ENCODE peak calls at places on chromosomes 12 and 14, in four cellular contexts. One of them, this sample, is unnamed.

GRCh38 chr12:126038434-126038833 is 973.2 kb downstream of the AACS start:
- DNase-seq in dorsolateral prefrontal cortex: no peak
- DNase-seq in thoracic aorta: no peak
- DNase-seq in RWPE1: no peak
- DNase-seq in this sample: no peak

GRCh38 chr12:90978117-90978770 is 23.3 kb upstream of the CCER1 start:
- DNase-seq in dorsolateral prefrontal cortex: no peak
- DNase-seq in thoracic aorta: no peak
- DNase-seq in RWPE1: peak; percentile 36
- DNase-seq in this sample: no peak

GRCh38 chr14:106024983-106025604 is 498.7 kb downstream of the TMEM121 start:
- DNase-seq in dorsolateral prefrontal cortex: no peak
- DNase-seq in thoracic aorta: no peak
- DNase-seq in RWPE1: no peak
- DNase-seq in this sample: no peak

GRCh38 chr14:79418649-79419415 is 792.5 kb downstream of the DIO2 start:
- DNase-seq in dorsolateral prefrontal cortex: no peak
- DNase-seq in thoracic aorta: no peak
- DNase-seq in RWPE1: no peak
- DNase-seq in this sample: no peak

GRCh38 chr12:78392918-78393317 is 471.7 kb upstream of the SYT1 start:
- DNase-seq in dorsolateral prefrontal cortex: no peak
- DNase-seq in thoracic aorta: no peak
- DNase-seq in RWPE1: no peak
- DNase-seq in this sample: no peak

GRCh38 chr12:67910360-67911292 is 78.6 kb upstream of the IFNG-AS1 start:
- DNase-seq in dorsolateral prefrontal cortex: no peak
- DNase-seq in thoracic aorta: no peak
- DNase-seq in RWPE1: peak; percentile 78
- DNase-seq in this sample: no peak

GRCh38 chr14:77059276-77059934 is 30.9 kb upstream of the IRF2BPL start:
- DNase-seq in dorsolateral prefrontal cortex: peak; percentile 67
- DNase-seq in thoracic aorta: no peak
- DNase-seq in RWPE1: peak; percentile 74
- DNase-seq in this sample: no peak

GRCh38 chr12:32647275-32647674 is 31.8 kb upstream of the DNM1L start:
- DNase-seq in dorsolateral prefrontal cortex: no peak
- DNase-seq in thoracic aorta: no peak
- DNase-seq in RWPE1: no peak
- DNase-seq in this sample: no peak

GRCh38 chr14:23069413-23069806 is 12.1 kb upstream of the CDH24 start:
- DNase-seq in dorsolateral prefrontal cortex: no peak
- DNase-seq in thoracic aorta: no peak
- DNase-seq in RWPE1: no peak
- DNase-seq in this sample: no peak

GRCh38 chr12:22101749-22102243 is 55.8 kb downstream of the CMAS start:
- DNase-seq in dorsolateral prefrontal cortex: peak; percentile 29
- DNase-seq in thoracic aorta: no peak
- DNase-seq in RWPE1: peak; percentile 64
- DNase-seq in this sample: no peak

GRCh38 chr12:124363376-124363965 is 68.6 kb downstream of the RFLNA start:
- DNase-seq in dorsolateral prefrontal cortex: no peak
- DNase-seq in thoracic aorta: no peak
- DNase-seq in RWPE1: no peak
- DNase-seq in this sample: no peak

GRCh38 chr12:63978519-63978918 is 134.0 kb downstream of the SRGAP1 start:
- DNase-seq in dorsolateral prefrontal cortex: no peak
- DNase-seq in thoracic aorta: no peak
- DNase-seq in RWPE1: peak; percentile 74
- DNase-seq in this sample: no peak

GRCh38 chr14:75059642-75060041 is 4.2 kb downstream of the ACYP1 start:
- DNase-seq in dorsolateral prefrontal cortex: no peak
- DNase-seq in thoracic aorta: no peak
- DNase-seq in RWPE1: no peak
- DNase-seq in this sample: no peak

GRCh38 chr14:37599527-37600368 is 4.3 kb downstream of the TTC6 start:
- DNase-seq in dorsolateral prefrontal cortex: no peak
- DNase-seq in thoracic aorta: no peak
- DNase-seq in RWPE1: no peak
- DNase-seq in this sample: no peak

GRCh38 chr12:52151859-52152783 is 39.7 kb downstream of the KRT80 start:
- DNase-seq in dorsolateral prefrontal cortex: no peak
- DNase-seq in thoracic aorta: no peak
- DNase-seq in RWPE1: peak; percentile 75
- DNase-seq in this sample: no peak

GRCh38 chr14:22829661-22830328 is at the start of gene MRPL52:
- DNase-seq in dorsolateral prefrontal cortex: peak; percentile 78
- DNase-seq in thoracic aorta: no peak
- DNase-seq in RWPE1: peak; percentile 79
- DNase-seq in this sample: no peak

GRCh38 chr12:76156314-76156713 is 71.8 kb upstream of the NAP1L1 start:
- DNase-seq in dorsolateral prefrontal cortex: no peak
- DNase-seq in thoracic aorta: no peak
- DNase-seq in RWPE1: no peak
- DNase-seq in this sample: no peak
- TF ChIP-seq CTCF in dorsolateral prefrontal cortex: no peak
- TF ChIP-seq CTCF in thoracic aorta: no peak
- TF ChIP-seq CTCF in RWPE1: no peak
- TF ChIP-seq CTCF in this sample: no peak

GRCh38 chr14:50007123-50007903 is 109.1 kb downstream of the VCPKMT start:
- DNase-seq in dorsolateral prefrontal cortex: no peak
- DNase-seq in thoracic aorta: no peak
- DNase-seq in RWPE1: peak; percentile 72
- DNase-seq in this sample: no peak
- TF ChIP-seq CTCF in dorsolateral prefrontal cortex: no peak
- TF ChIP-seq CTCF in thoracic aorta: no peak
- TF ChIP-seq CTCF in RWPE1: no peak
- TF ChIP-seq CTCF in this sample: no peak

GRCh38 chr14:61569783-61570182 is 125.5 kb upstream of the HIF1A start:
- DNase-seq in dorsolateral prefrontal cortex: no peak
- DNase-seq in thoracic aorta: no peak
- DNase-seq in RWPE1: peak; percentile 80
- DNase-seq in this sample: no peak

GRCh38 chr14:61570188-61570960 is 124.9 kb upstream of the HIF1A start:
- DNase-seq in dorsolateral prefrontal cortex: no peak
- DNase-seq in thoracic aorta: no peak
- DNase-seq in RWPE1: no peak
- DNase-seq in this sample: no peak

GRCh38 chr14:61567838-61568571 is 127.3 kb upstream of the HIF1A start:
- DNase-seq in dorsolateral prefrontal cortex: no peak
- DNase-seq in thoracic aorta: no peak
- DNase-seq in RWPE1: no peak
- DNase-seq in this sample: no peak

GRCh38 chr14:61569308-61569707 is 126.0 kb upstream of the HIF1A start:
- DNase-seq in dorsolateral prefrontal cortex: no peak
- DNase-seq in thoracic aorta: no peak
- DNase-seq in RWPE1: no peak
- DNase-seq in this sample: no peak

GRCh38 chr14:61568572-61569011 is 126.7 kb upstream of the HIF1A start:
- DNase-seq in dorsolateral prefrontal cortex: no peak
- DNase-seq in thoracic aorta: no peak
- DNase-seq in RWPE1: no peak
- DNase-seq in this sample: no peak
- TF ChIP-seq CTCF in dorsolateral prefrontal cortex: no peak
- TF ChIP-seq CTCF in thoracic aorta: peak; percentile 17
- TF ChIP-seq CTCF in RWPE1: no peak
- TF ChIP-seq CTCF in this sample: no peak

GRCh38 chr12:92408072-92408900 is 262.6 kb upstream of the BTG1 start:
- DNase-seq in dorsolateral prefrontal cortex: no peak
- DNase-seq in thoracic aorta: no peak
- DNase-seq in RWPE1: peak; percentile 32
- DNase-seq in this sample: no peak
- TF ChIP-seq CTCF in dorsolateral prefrontal cortex: no peak
- TF ChIP-seq CTCF in thoracic aorta: no peak
- TF ChIP-seq CTCF in RWPE1: peak; percentile 23
- TF ChIP-seq CTCF in this sample: no peak

GRCh38 chr12:3700861-3701260 is 52.0 kb downstream of the CRACR2A start:
- DNase-seq in dorsolateral prefrontal cortex: no peak
- DNase-seq in thoracic aorta: no peak
- DNase-seq in RWPE1: no peak
- DNase-seq in this sample: no peak

GRCh38 chr12:3704512-3705348 is 48.2 kb downstream of the CRACR2A start:
- DNase-seq in dorsolateral prefrontal cortex: no peak
- DNase-seq in thoracic aorta: no peak
- DNase-seq in RWPE1: no peak
- DNase-seq in this sample: no peak

DNA sequence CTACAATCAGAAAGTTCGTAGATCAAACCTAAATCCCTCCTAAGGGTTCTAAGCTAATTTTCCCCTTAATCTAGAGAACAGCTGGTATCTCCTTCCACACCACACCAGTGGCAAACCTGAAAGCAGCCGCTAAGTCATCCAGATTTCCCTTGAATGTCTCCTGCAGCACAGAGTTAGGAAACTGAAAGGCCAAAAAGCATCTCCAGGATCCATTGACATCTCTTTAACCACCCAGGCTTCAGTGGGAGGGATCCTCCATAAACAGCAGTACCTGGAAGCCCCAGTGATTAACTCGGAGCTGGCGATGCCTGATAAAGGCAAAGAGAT is 47.6 kb downstream of the CRACR2A start:
- DNase-seq in dorsolateral prefrontal cortex: no peak
- DNase-seq in thoracic aorta: no peak
- DNase-seq in RWPE1: no peak
- DNase-seq in this sample: no peak
- TF ChIP-seq CTCF in dorsolateral prefrontal cortex: no peak
- TF ChIP-seq CTCF in thoracic aorta: no peak
- TF ChIP-seq CTCF in RWPE1: no peak
- TF ChIP-seq CTCF in this sample: no peak